ENCODE peak calls at places on chromosomes 12 and 14, in five cellular contexts. N is tibial nerve, J is foreskin fibroblast, W is heart left ventricle, S is brain microvascular endothelial cell. B is an unnamed sample.

GRCh38 chr12:57216931-57217871 is 607 bp downstream of the NXPH4 start:
- DNase-seq in J (no peak), N (no peak), W (no peak), S (no peak), B (no peak)

GRCh38 chr14:99971929-99972747 is 93.1 kb upstream of the EVL start:
- DNase-seq in S (no peak), W (no peak), J (no peak), N (no peak), B (no peak)

GRCh38 chr12:13183621-13184020 is 12.9 kb upstream of the EMP1 start:
- DNase-seq in W (no peak), J (no peak), N (no peak), S (no peak), B (no peak)

GRCh38 chr12:102950107-102950949 is 7.1 kb upstream of the ASCL1 start:
- DNase-seq in W (no peak), S (no peak), J (no peak), N (no peak), B (no peak)

GRCh38 chr12:130424858-130425697 is 87.4 kb downstream of the PIWIL1 start:
- DNase-seq in J (no peak), N (no peak), W (no peak), S (no peak), B (no peak)

GRCh38 chr12:132200800-132201199 is 56.5 kb downstream of the NOC4L start:
- DNase-seq in W (no peak), S (no peak), N (no peak), J (no peak), B (no peak)

GRCh38 chr14:54399560-54399959 is 2.8 kb downstream of the CDKN3 start:
- DNase-seq in N (no peak), W (no peak), S (no peak), J (no peak), B (no peak)

GRCh38 chr12:31431721-31432120 is 105.8 kb upstream of the SINHCAF start:
- DNase-seq in W (no peak), N (no peak), S (peak), J (peak), B (no peak)

GRCh38 chr12:28313631-28314030 is 123.4 kb downstream of the CCDC91 start:
- DNase-seq in N (no peak), W (peak), J (peak), S (peak), B (no peak)

GRCh38 chr12:51901121-51901812 is 6.0 kb upstream of the ACVRL1 start:
- DNase-seq in J (no peak), N (no peak), W (no peak), S (no peak), B (no peak)

GRCh38 chr14:24395609-24396580 is 2.9 kb upstream of the NYNRIN start:
- DNase-seq in N (no peak), W (no peak), S (no peak), J (no peak), B (no peak)

GRCh38 chr12:107329569-107330324 is 236.4 kb upstream of the CRY1 start:
- DNase-seq in W (no peak), J (no peak), S (no peak), N (no peak), B (no peak)

GRCh38 chr12:55728185-55728931 is 451 bp downstream of the CD63 start:
- DNase-seq in S (no peak), J (no peak), W (peak), N (peak), B (no peak)

GRCh38 chr12:49108958-49109404 is 1.7 kb downstream of the LMBR1L start:
- DNase-seq in J (no peak), W (peak), N (peak), S (no peak), B (no peak)

GRCh38 chr12:42716521-42716920 is 127.0 kb upstream of the PRICKLE1 start:
- DNase-seq in N (no peak), J (peak), W (no peak), S (peak), B (no peak)

GRCh38 chr12:31585271-31585670 is 5.7 kb downstream of the DENND5B start:
- DNase-seq in N (no peak), W (no peak), J (peak), S (peak), B (no peak)

GRCh38 chr14:63457498-63457897 is 85.7 kb downstream of the PPP2R5E start:
- DNase-seq in J (no peak), N (no peak), S (no peak), W (no peak), B (no peak)

GRCh38 chr12:111672822-111673381 is 12.9 kb downstream of the BRAP start:
- DNase-seq in S (no peak), J (no peak), W (no peak), N (no peak), B (no peak)

GRCh38 chr12:75311369-75311768 is 18.8 kb downstream of the CAPS2 start:
- DNase-seq in N (no peak), W (no peak), J (no peak), S (no peak), B (no peak)

GRCh38 chr14:104429291-104429861 is 150.2 kb upstream of the C14orf180 start:
- DNase-seq in J (no peak), S (no peak), N (no peak), W (no peak), B (no peak)

GRCh38 chr12:32756476-32757158 is 920 bp upstream of the YARS2 start:
- DNase-seq in N (no peak), S (no peak), W (no peak), J (no peak), B (no peak)

GRCh38 chr12:3892631-3893030 is 19.4 kb upstream of the PARP11 start:
- DNase-seq in N (no peak), J (no peak), S (no peak), W (no peak), B (no peak)

GRCh38 chr14:24674204-24674970 is 40.4 kb upstream of the GZMB start:
- DNase-seq in S (no peak), J (no peak), N (no peak), W (no peak), B (no peak)

GRCh38 chr14:21626491-21627230 is 8.1 kb downstream of the OR10G2 start:
- DNase-seq in J (no peak), N (no peak), S (peak), W (no peak), B (no peak)

GRCh38 chr14:55047301-55048053 is 4.0 kb upstream of the MAPK1IP1L start:
- DNase-seq in J (no peak), W (no peak), N (no peak), S (no peak), B (no peak)

GRCh38 chr12:29921307-29921706 is 137.6 kb upstream of the TMTC1 start:
- DNase-seq in S (peak), W (no peak), N (no peak), J (peak), B (no peak)

GRCh38 chr12:29322157-29322556 is 58.8 kb downstream of the ERGIC2 start:
- DNase-seq in N (no peak), S (no peak), J (no peak), W (no peak), B (no peak)

GRCh38 chr12:107404981-107405380 is 280.6 kb upstream of the PWP1 start:
- DNase-seq in W (no peak), S (peak), N (no peak), J (no peak), B (no peak)

GRCh38 chr14:98162829-98163228 is 1109.2 kb downstream of the BCL11B start:
- DNase-seq in N (no peak), J (no peak), W (no peak), S (no peak), B (no peak)

GRCh38 chr14:23056956-23057756 is at the start of gene CDH24:
- DNase-seq in N (peak), S (no peak), J (peak), W (peak), B (peak)

GRCh38 chr12:122096014-122096413 is 17.5 kb downstream of the MLXIP start:
- DNase-seq in N (no peak), J (no peak), W (no peak), S (no peak), B (no peak)

GRCh38 chr12:6554168-6554989 is 1.5 kb downstream of the IFFO1 start:
- DNase-seq in N (peak), W (peak), S (peak), J (peak), B (no peak)

GRCh38 chr12:6302621-6303020 is 7.9 kb upstream of the PLEKHG6 start:
- DNase-seq in J (no peak), W (no peak), S (no peak), N (no peak), B (no peak)

GRCh38 chr12:84572186-84572585 is 340.4 kb downstream of the SLC6A15 start:
- DNase-seq in W (no peak), N (no peak), S (no peak), J (no peak), B (no peak)

DNA sequence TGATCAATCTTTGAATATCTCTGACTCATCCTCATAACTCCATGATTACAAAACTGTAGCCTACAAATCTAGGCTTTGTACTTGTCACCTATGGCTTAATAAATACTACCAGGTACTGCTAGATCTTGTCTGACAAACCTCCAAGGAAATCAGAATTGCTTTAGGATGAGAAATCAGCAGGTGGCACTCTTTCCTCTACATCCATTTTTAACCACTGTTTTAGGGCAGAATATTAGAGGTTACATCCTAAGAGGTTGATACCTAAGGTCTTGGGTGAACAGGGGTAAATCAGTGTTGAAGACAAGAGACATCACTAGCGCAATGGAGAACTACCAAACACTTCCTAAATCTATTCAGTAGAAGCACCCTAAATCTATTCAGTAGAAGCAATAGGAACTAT is 63.1 kb upstream of the SOX5 start:
- DNase-seq in S (no peak), N (no peak), J (no peak), W (no peak), B (no peak)
- TF ChIP-seq CTCF in S (peak), N (no peak), J (no peak), W (no peak), B (peak)

GRCh38 chr12:93311827-93312226 is 65.9 kb upstream of the NUDT4 start:
- DNase-seq in S (no peak), N (no peak), W (no peak), J (no peak), B (no peak)
- TF ChIP-seq CTCF in S (no peak), N (no peak), W (no peak), J (no peak), B (no peak)

GRCh38 chr12:67751376-67751928 is 102.9 kb downstream of the DYRK2 start:
- DNase-seq in N (no peak), S (no peak), J (no peak), W (no peak), B (peak)
- TF ChIP-seq CTCF in N (no peak), S (no peak), J (no peak), W (no peak), B (no peak)

GRCh38 chr14:38243696-38244250 is 12.1 kb downstream of the CLEC14A start:
- DNase-seq in S (no peak), N (no peak), W (no peak), J (no peak), B (no peak)

GRCh38 chr14:38250316-38250715 is 5.6 kb downstream of the CLEC14A start:
- DNase-seq in J (peak), S (no peak), W (no peak), N (no peak), B (no peak)

GRCh38 chr14:38252066-38252710 is 3.7 kb downstream of the CLEC14A start:
- DNase-seq in J (no peak), N (no peak), S (no peak), W (no peak), B (no peak)

GRCh38 chr14:38248629-38249028 is 7.3 kb downstream of the CLEC14A start:
- DNase-seq in N (no peak), W (no peak), S (no peak), J (no peak), B (no peak)
- TF ChIP-seq CTCF in N (no peak), W (peak), S (peak), J (peak), B (no peak)

GRCh38 chr14:74491952-74492351 is 1.2 kb downstream of the NPC2 start:
- DNase-seq in S (no peak), J (peak), N (no peak), W (no peak), B (no peak)
- TF ChIP-seq CTCF in S (peak), J (no peak), N (no peak), W (no peak), B (no peak)

GRCh38 chr12:76878899-76879709 is at the start of gene CSRP2:
- DNase-seq in N (peak), S (peak), J (peak), W (peak), B (peak)
- TF ChIP-seq CTCF in N (peak), S (peak), J (peak), W (no peak), B (no peak)

DNA sequence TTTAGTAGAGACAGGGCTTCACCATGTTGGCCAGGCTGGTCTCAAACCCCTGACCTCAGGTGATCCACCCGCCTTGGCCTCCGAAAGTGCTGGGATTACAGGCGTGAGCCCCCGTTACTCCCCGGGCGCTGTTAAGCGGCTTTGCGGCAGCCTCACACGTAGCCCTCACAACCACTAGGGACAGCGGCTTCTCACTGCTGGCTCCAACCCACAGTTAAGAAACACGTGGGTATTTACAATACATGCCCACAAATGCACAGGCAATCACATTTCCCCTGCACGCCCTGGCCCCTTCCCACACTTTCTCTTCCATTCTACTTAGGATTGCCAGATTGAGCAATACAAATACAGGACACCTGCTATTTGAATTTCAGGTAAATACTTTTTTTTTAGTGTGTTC is 37.0 kb upstream of the EIF5 start:
- DNase-seq in S (no peak), J (no peak), N (no peak), W (no peak), B (no peak)
- TF ChIP-seq CTCF in S (peak), J (no peak), N (no peak), W (no peak), B (peak)